ENCODE peak calls at places on chromosomes 13 and 19, in four cellular contexts. L is NCI-H524, O is HFFc6, K is GM04504. H is an unnamed sample.

GRCh38 chr13:109454167-109454917 is 332.0 kb downstream of the IRS2 start:
- DNase-seq in L (no peak), O (peak), K (peak), H (peak)

GRCh38 chr13:18944501-18945068 is 237.0 kb downstream of the TUBA3C start:
- DNase-seq in L (no peak), O (no peak), K (no peak), H (no peak)

GRCh38 chr19:49875801-49876421 is 1.2 kb downstream of the AKT1S1 start:
- DNase-seq in L (peak), O (no peak), K (no peak), H (peak)

GRCh38 chr13:111629933-111630332 is 309.5 kb downstream of the TEX29 start:
- DNase-seq in L (peak), O (no peak), K (no peak), H (no peak)

GRCh38 chr19:1234670-1235380 is 3.0 kb downstream of the CBARP start:
- DNase-seq in L (no peak), O (no peak), K (no peak), H (no peak)

GRCh38 chr13:112984954-112985802 is 16.2 kb downstream of the MCF2L start:
- DNase-seq in L (no peak), O (no peak), K (no peak), H (no peak)

GRCh38 chr19:51259348-51260245 is 8.7 kb downstream of the SIGLECL1 start:
- DNase-seq in L (no peak), O (peak), K (no peak), H (peak)

GRCh38 chr13:22451345-22451744 is 729.4 kb upstream of the SGCG start:
- DNase-seq in L (no peak), O (no peak), K (no peak), H (no peak)

GRCh38 chr19:12482505-12482886 is 2.1 kb downstream of the ZNF709 start:
- DNase-seq in L (no peak), O (no peak), K (no peak), H (no peak)

GRCh38 chr13:41514853-41515395 is 57.6 kb downstream of the RGCC start:
- DNase-seq in L (no peak), O (no peak), K (no peak), H (no peak)

GRCh38 chr13:31204592-31204991 is 4.8 kb downstream of the B3GLCT start:
- DNase-seq in L (no peak), O (peak), K (peak), H (peak)

GRCh38 chr19:38264486-38265212 is at the start of gene SPINT2:
- DNase-seq in L (peak), O (no peak), K (no peak), H (no peak)

GRCh38 chr13:112466132-112467025 is 90.2 kb downstream of the SPACA7 start:
- DNase-seq in L (no peak), O (no peak), K (no peak), H (no peak)

GRCh38 chr13:60661514-60661913 is 264.5 kb downstream of the TDRD3 start:
- DNase-seq in L (peak), O (no peak), K (no peak), H (no peak)

GRCh38 chr19:58035863-58036262 is 2.0 kb downstream of the ZSCAN1 start:
- DNase-seq in L (no peak), O (no peak), K (no peak), H (no peak)

GRCh38 chr19:52527954-52528326 is 472 bp downstream of the ZNF808 start:
- DNase-seq in L (no peak), O (no peak), K (no peak), H (peak)

GRCh38 chr19:9877775-9878510 is 42.8 kb downstream of the PIN1 start:
- DNase-seq in L (no peak), O (peak), K (no peak), H (no peak)

GRCh38 chr19:55870736-55871135 is 34.4 kb downstream of the NLRP4 start:
- DNase-seq in L (no peak), O (no peak), K (no peak), H (no peak)

GRCh38 chr19:40596608-40597328 is 4.4 kb upstream of the LTBP4 start:
- DNase-seq in L (peak), O (peak), K (no peak), H (peak)

GRCh38 chr19:37817180-37817911 is 38.0 kb upstream of the ZNF573 start:
- DNase-seq in L (peak), O (no peak), K (peak), H (peak)

GRCh38 chr13:29543230-29544215 is 52.0 kb downstream of the SLC7A1 start:
- DNase-seq in L (no peak), O (peak), K (no peak), H (peak)